ENCODE peak calls at places on chromosome 7, in four cellular contexts. One of them, this sample, is unnamed.

GRCh38 chr7:52719677-52720076 is 315.8 kb upstream of the POM121L12 start:
- DNase-seq in iris pigment epithelial cell: no peak
- DNase-seq in germinal center: no peak
- DNase-seq in WTC11: no peak
- DNase-seq in this sample: no peak

GRCh38 chr7:88429382-88429781 is 122.7 kb upstream of the STEAP4 start:
- DNase-seq in germinal center: no peak
- DNase-seq in iris pigment epithelial cell: peak; percentile 1
- DNase-seq in WTC11: no peak
- DNase-seq in this sample: no peak

GRCh38 chr7:22420973-22421635 is 64.2 kb upstream of the RAPGEF5 start:
- DNase-seq in WTC11: no peak
- DNase-seq in iris pigment epithelial cell: no peak
- DNase-seq in germinal center: no peak
- DNase-seq in this sample: no peak

GRCh38 chr7:77537595-77538185 is 595 bp downstream of the PTPN12 start:
- DNase-seq in WTC11: peak; percentile 47
- DNase-seq in germinal center: peak; percentile 58
- DNase-seq in iris pigment epithelial cell: no peak
- DNase-seq in this sample: no peak

GRCh38 chr7:18700147-18700546 is 204.6 kb downstream of the HDAC9 start:
- DNase-seq in iris pigment epithelial cell: no peak
- DNase-seq in germinal center: peak; percentile 18
- DNase-seq in WTC11: peak; percentile 42
- DNase-seq in this sample: no peak

GRCh38 chr7:110604885-110605284 is 486.0 kb upstream of the LRRN3 start:
- DNase-seq in germinal center: no peak
- DNase-seq in WTC11: no peak
- DNase-seq in iris pigment epithelial cell: no peak
- DNase-seq in this sample: no peak

GRCh38 chr7:137953043-137953691 is 48.7 kb downstream of the CREB3L2 start:
- DNase-seq in iris pigment epithelial cell: peak; percentile 95
- DNase-seq in germinal center: no peak
- DNase-seq in WTC11: no peak
- DNase-seq in this sample: no peak

GRCh38 chr7:106071356-106071998 is 40.6 kb downstream of the SYPL1 start:
- DNase-seq in germinal center: peak; percentile 84
- DNase-seq in WTC11: no peak
- DNase-seq in iris pigment epithelial cell: no peak
- DNase-seq in this sample: no peak

GRCh38 chr7:124720195-124720594 is 45.4 kb downstream of the GPR37 start:
- DNase-seq in germinal center: no peak
- DNase-seq in iris pigment epithelial cell: peak; percentile 94
- DNase-seq in WTC11: no peak
- DNase-seq in this sample: no peak

GRCh38 chr7:81956520-81956919 is 186.7 kb upstream of the HGF start:
- DNase-seq in germinal center: no peak
- DNase-seq in WTC11: no peak
- DNase-seq in iris pigment epithelial cell: peak; percentile 63
- DNase-seq in this sample: no peak

GRCh38 chr7:102468416-102469350 is 3.9 kb downstream of the LRWD1 start:
- DNase-seq in iris pigment epithelial cell: no peak
- DNase-seq in WTC11: no peak
- DNase-seq in germinal center: no peak
- DNase-seq in this sample: no peak

GRCh38 chr7:39667354-39667923 is 44.1 kb downstream of the RALA start:
- DNase-seq in WTC11: no peak
- DNase-seq in iris pigment epithelial cell: no peak
- DNase-seq in germinal center: no peak
- DNase-seq in this sample: no peak

GRCh38 chr7:68267486-68267885 is 1270.9 kb downstream of the TYW1 start:
- DNase-seq in iris pigment epithelial cell: no peak
- DNase-seq in WTC11: no peak
- DNase-seq in germinal center: no peak
- DNase-seq in this sample: no peak

GRCh38 chr7:139133335-139134139 is 24.0 kb upstream of the ZC3HAV1 start:
- DNase-seq in germinal center: peak; percentile 76
- DNase-seq in iris pigment epithelial cell: peak; percentile 89
- DNase-seq in WTC11: peak; percentile 85
- DNase-seq in this sample: peak; percentile 88

GRCh38 chr7:29976673-29977072 is 12.9 kb downstream of the SCRN1 start:
- DNase-seq in WTC11: no peak
- DNase-seq in germinal center: no peak
- DNase-seq in iris pigment epithelial cell: peak; percentile 23
- DNase-seq in this sample: peak; percentile 73

GRCh38 chr7:127876393-127876792 is 154.8 kb downstream of the LRRC4 start:
- DNase-seq in iris pigment epithelial cell: peak; percentile 74
- DNase-seq in WTC11: no peak
- DNase-seq in germinal center: no peak
- DNase-seq in this sample: no peak

GRCh38 chr7:103121641-103122040 is 27.3 kb downstream of the NAPEPLD start:
- DNase-seq in germinal center: no peak
- DNase-seq in iris pigment epithelial cell: no peak
- DNase-seq in WTC11: no peak
- DNase-seq in this sample: no peak

GRCh38 chr7:37040330-37040729 is 316.0 kb upstream of the AOAH start:
- DNase-seq in WTC11: no peak
- DNase-seq in germinal center: no peak
- DNase-seq in iris pigment epithelial cell: no peak
- DNase-seq in this sample: no peak

GRCh38 chr7:116570306-116570705 is 45.5 kb downstream of the CAV1 start:
- DNase-seq in germinal center: no peak
- DNase-seq in WTC11: no peak
- DNase-seq in iris pigment epithelial cell: no peak
- DNase-seq in this sample: no peak

GRCh38 chr7:57646219-57646900 is 196.4 kb downstream of the ZNF716 start:
- DNase-seq in iris pigment epithelial cell: no peak
- DNase-seq in germinal center: no peak
- DNase-seq in WTC11: no peak
- DNase-seq in this sample: no peak

GRCh38 chr7:157309990-157310668 is 26.7 kb upstream of the DNAJB6 start:
- DNase-seq in germinal center: no peak
- DNase-seq in WTC11: peak; percentile 76
- DNase-seq in iris pigment epithelial cell: peak; percentile 95
- DNase-seq in this sample: no peak

GRCh38 chr7:55163733-55164132 is 144.9 kb downstream of the EGFR start:
- DNase-seq in iris pigment epithelial cell: no peak
- DNase-seq in germinal center: no peak
- DNase-seq in WTC11: no peak
- DNase-seq in this sample: no peak

GRCh38 chr7:108062250-108063014 is 59.5 kb upstream of the LAMB1 start:
- DNase-seq in germinal center: no peak
- DNase-seq in WTC11: no peak
- DNase-seq in iris pigment epithelial cell: peak; percentile 68
- DNase-seq in this sample: no peak

This sample was measured in ovary.